ENCODE peak calls at places on chromosomes 6 and 20, in nine cellular contexts. R is PC-9; M is effector memory CD4-positive, alpha-beta T cell; B is GM23338; Q is NT2/D1; Y is left ventricle myocardium inferior; F is naive thymus-derived CD4-positive, alpha-beta T cell; E is cardiac muscle cell; N is body of pancreas. O is an unnamed sample. For H3K36me3, the result is how much of the 10 kb centered on the place peaks cover.

GRCh38 chr6:167588181-167588919 is 238.4 kb upstream of the AFDN start:
- DNase-seq in R (no peak), M (no peak), B (no peak), Q (no peak), Y (no peak), F (no peak), E (no peak), N (no peak), O (no peak)

GRCh38 chr20:42193119-42193518 is 574.9 kb upstream of the CHD6 start:
- DNase-seq in R (no peak), M (no peak), B (no peak), Q (no peak), Y (no peak), F (no peak), E (no peak), N (peak), O (no peak)

GRCh38 chr6:166853371-166854325 is 102.7 kb downstream of the RNASET2 start:
- DNase-seq in R (no peak), M (no peak), B (peak), Q (no peak), Y (no peak), F (no peak), E (no peak), N (no peak), O (no peak)

GRCh38 chr20:32970115-32970972 is 33.9 kb downstream of the SUN5 start:
- DNase-seq in R (no peak), M (no peak), B (no peak), Q (no peak), Y (no peak), F (no peak), E (no peak), N (no peak), O (no peak)

GRCh38 chr6:149264629-149265028 is 52.9 kb upstream of the TAB2 start:
- DNase-seq in R (no peak), M (peak), B (no peak), Q (no peak), Y (no peak), F (peak), E (no peak), N (no peak), O (no peak)

GRCh38 chr6:41306187-41306854 is 19.8 kb upstream of the TREM1 start:
- DNase-seq in R (peak), M (peak), B (peak), Q (peak), Y (no peak), F (no peak), E (peak), N (peak), O (no peak)

GRCh38 chr20:50191065-50191565 is 485 bp downstream of the CEBPB start:
- DNase-seq in R (peak), M (peak), B (peak), Q (no peak), Y (peak), F (peak), E (no peak), N (peak), O (peak)

GRCh38 chr20:59785986-59786753 is 147.3 kb downstream of the SYCP2 start:
- DNase-seq in R (no peak), M (no peak), B (no peak), Q (no peak), Y (no peak), F (no peak), E (no peak), N (no peak), O (no peak)

GRCh38 chr6:160202411-160202810 is 56.2 kb downstream of the SLC22A2 start:
- DNase-seq in R (no peak), M (no peak), B (no peak), Q (no peak), Y (no peak), F (no peak), E (no peak), N (no peak), O (no peak)

GRCh38 chr6:33815854-33816253 is 12.1 kb upstream of the MLN start:
- DNase-seq in R (no peak), M (no peak), B (peak), Q (no peak), Y (no peak), F (no peak), E (peak), N (peak), O (no peak)

GRCh38 chr6:33808781-33809180 is 5.0 kb upstream of the MLN start:
- DNase-seq in R (no peak), M (no peak), B (no peak), Q (no peak), Y (no peak), F (no peak), E (no peak), N (no peak), O (no peak)

GRCh38 chr6:75249837-75250236 is 6.2 kb upstream of the COX7A2 start:
- DNase-seq in R (no peak), M (no peak), B (no peak), Q (no peak), Y (no peak), F (no peak), E (no peak), N (no peak), O (no peak)

GRCh38 chr20:48745330-48745729 is 82.5 kb downstream of the PREX1 start:
- DNase-seq in R (no peak), M (no peak), B (no peak), Q (no peak), Y (no peak), F (no peak), E (peak), N (no peak), O (no peak)

GRCh38 chr20:48750376-48750775 is 77.4 kb downstream of the PREX1 start:
- DNase-seq in R (no peak), M (no peak), B (no peak), Q (no peak), Y (no peak), F (no peak), E (no peak), N (no peak), O (no peak)

GRCh38 chr20:48748556-48748955 is 79.2 kb downstream of the PREX1 start:
- DNase-seq in R (no peak), M (no peak), B (no peak), Q (no peak), Y (no peak), F (no peak), E (no peak), N (no peak), O (no peak)

GRCh38 chr20:48749437-48749836 is 78.4 kb downstream of the PREX1 start:
- DNase-seq in R (no peak), M (no peak), B (no peak), Q (no peak), Y (no peak), F (no peak), E (no peak), N (no peak), O (no peak)

DNA sequence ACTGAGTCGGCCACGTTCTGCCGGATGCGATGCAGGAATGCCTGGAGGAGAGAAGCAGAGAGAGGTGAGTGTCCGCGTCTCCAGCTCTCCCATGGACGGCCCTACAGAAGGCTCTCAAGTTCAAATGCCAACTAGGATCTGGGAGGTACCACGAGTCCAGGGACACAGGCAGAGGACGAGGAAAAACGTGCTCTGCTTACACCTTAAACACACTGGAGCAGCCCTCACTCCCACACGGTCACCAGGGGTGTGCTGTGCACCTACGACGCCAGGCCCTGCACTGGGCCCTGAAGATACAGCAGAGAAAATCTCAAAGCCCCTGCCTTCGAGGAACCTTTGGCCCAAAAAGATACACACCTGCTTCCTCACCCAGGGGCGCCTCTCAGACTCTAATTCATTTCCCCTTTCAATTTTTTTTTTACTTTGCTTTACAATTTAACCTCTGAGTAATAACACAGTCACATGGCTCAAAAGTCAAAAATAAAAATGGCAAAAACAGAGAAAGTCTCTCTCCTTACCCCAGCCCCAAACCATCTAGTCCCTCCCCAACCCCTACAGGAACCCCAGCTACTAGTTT is 79.9 kb downstream of the PREX1 start:
- DNase-seq in R (no peak), M (no peak), B (no peak), Q (no peak), Y (no peak), F (no peak), E (no peak), N (no peak), O (no peak)
- H3K4me3 ChIP-seq in R (no peak), M (no peak), B (no peak), Q (no peak), Y (no peak), F (no peak), E (no peak), N (no peak), O (no peak)

GRCh38 chr6:43012364-43012763 is 1.4 kb downstream of the MEA1 start:
- DNase-seq in R (no peak), M (no peak), B (no peak), Q (no peak), Y (no peak), F (no peak), E (no peak), N (no peak), O (no peak)

GRCh38 chr6:43011207-43011606 is 2.5 kb downstream of the MEA1 start:
- DNase-seq in R (no peak), M (no peak), B (peak), Q (no peak), Y (no peak), F (no peak), E (no peak), N (no peak), O (no peak)

GRCh38 chr6:43006251-43006650 is 7.5 kb downstream of the MEA1 start:
- DNase-seq in R (no peak), M (no peak), B (no peak), Q (no peak), Y (no peak), F (no peak), E (no peak), N (no peak), O (no peak)

GRCh38 chr6:43007126-43007525 is 6.6 kb downstream of the MEA1 start:
- DNase-seq in R (no peak), M (no peak), B (no peak), Q (no peak), Y (no peak), F (no peak), E (no peak), N (no peak), O (peak)

DNA sequence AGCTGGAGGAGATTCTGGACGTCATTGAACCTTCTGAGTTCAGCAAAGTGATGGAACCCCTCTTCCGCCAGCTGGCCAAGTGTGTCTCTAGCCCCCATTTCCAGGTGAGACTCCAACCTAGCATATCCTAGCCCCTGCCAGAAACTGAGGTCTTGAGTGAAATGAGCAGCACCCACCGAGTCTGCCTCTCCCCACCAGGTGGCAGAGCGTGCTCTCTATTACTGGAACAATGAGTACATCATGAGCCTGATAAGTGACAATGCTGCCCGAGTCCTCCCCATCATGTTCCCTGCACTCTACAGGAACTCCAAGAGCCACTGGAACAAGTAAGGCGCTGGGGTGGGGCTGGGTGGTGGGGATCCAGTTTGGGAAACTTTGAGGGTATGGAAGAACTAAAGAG is 4.6 kb downstream of the MEA1 start:
- DNase-seq in R (peak), M (no peak), B (peak), Q (no peak), Y (peak), F (no peak), E (peak), N (peak), O (no peak)
- H3K36me3 ChIP-seq in R (under half), M (half or more), B (under half), Q (half or more), Y (half or more), F (under half), E (under half), N (under half), O (under half)

GRCh38 chr6:122770835-122771601 is 8.5 kb upstream of the FABP7 start:
- DNase-seq in R (no peak), M (no peak), B (peak), Q (no peak), Y (no peak), F (no peak), E (no peak), N (peak), O (no peak)

DNA sequence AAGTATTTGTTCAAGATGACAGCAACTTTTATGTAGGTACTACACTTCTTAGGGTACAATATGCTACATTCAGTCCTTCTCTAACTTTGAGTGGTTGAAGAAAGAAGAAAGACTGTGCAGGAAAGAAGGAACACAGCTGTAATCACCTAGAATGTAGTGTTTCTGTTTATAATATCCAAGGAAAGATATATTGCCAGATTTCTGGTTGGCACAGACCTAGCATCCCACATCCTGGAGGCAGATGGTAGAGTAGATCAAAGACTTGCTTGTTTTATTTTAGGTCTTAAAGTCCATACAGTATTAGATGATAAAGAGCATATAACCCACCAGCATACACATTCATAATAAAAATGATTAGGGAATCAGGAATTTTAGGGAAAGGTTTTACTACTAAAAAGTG is 13.3 kb upstream of the FABP7 start:
- DNase-seq in R (no peak), M (no peak), B (no peak), Q (no peak), Y (no peak), F (no peak), E (no peak), N (no peak), O (no peak)
- H3K4me3 ChIP-seq in R (no peak), M (no peak), B (no peak), Q (no peak), Y (no peak), F (no peak), E (no peak), N (no peak), O (no peak)

GRCh38 chr6:44404715-44405099 is 17.2 kb downstream of the CDC5L start:
- DNase-seq in R (no peak), M (no peak), B (no peak), Q (no peak), Y (no peak), F (no peak), E (no peak), N (no peak), O (no peak)
- H3K36me3 ChIP-seq in R (under half), M (half or more), B (half or more), Q (half or more), Y (half or more), F (under half), E (under half), N (under half), O (under half)

DNA sequence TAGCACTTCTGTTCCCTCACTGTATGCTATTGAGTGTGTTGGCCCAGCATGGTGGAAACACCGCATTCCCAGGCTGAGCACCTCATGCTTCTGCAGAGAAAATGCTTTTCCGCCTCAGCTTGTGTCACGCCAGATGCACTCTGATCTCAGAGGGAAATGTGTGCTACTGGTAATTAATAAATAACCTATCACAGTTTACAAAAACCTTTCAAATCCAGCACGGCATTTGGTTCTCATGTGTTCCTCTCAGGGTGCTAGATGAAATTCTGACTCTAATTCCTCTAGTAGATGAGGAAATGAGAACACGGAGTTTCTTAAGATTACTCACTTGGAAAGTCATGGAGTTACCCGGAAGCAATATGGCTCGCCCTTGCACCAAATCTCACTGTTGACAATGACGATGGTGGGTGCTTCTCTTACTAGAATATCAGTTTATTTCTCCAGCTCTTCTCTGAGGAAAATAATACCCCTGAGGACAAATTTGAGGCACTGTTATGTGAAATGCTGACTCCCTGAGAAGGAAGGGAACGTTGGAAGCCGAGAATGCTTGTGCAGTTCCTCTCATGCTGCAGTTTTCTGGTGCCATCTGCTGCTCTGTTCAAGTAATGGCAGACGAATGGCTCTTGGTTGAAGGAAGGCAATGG is 116.6 kb downstream of the RNF144B start:
- DNase-seq in R (peak), M (no peak), B (peak), Q (peak), Y (peak), F (no peak), E (peak), N (peak), O (peak)
- H3K4me3 ChIP-seq in R (peak), M (no peak), B (no peak), Q (no peak), Y (peak), F (no peak), E (no peak), N (no peak), O (peak)

O was measured in right lobe of liver.